ENCODE peak calls at places on chromosome 13, in eight cellular contexts. V, P, O, S, M, H, Q and D are unnamed samples.

GRCh38 chr13:23871616-23872220 is 17.5 kb downstream of the MIPEP start:
- DNase-seq in V (peak; percentile 47), P (no peak), O (no peak), S (no peak), M (no peak), H (no peak), Q (no peak), D (no peak)

GRCh38 chr13:113638173-113638746 is 19.7 kb downstream of the ATP4B start:
- DNase-seq in V (no peak), P (no peak), O (no peak), S (no peak), M (peak; percentile 25), H (no peak), Q (no peak), D (peak; percentile 8)

GRCh38 chr13:76012091-76012721 is 376.1 kb downstream of the LMO7 start:
- DNase-seq in V (peak; percentile 2), P (no peak), O (no peak), S (no peak), M (no peak), H (no peak), Q (no peak), D (no peak)

GRCh38 chr13:103607995-103608394 is 541.8 kb upstream of the SLC10A2 start:
- DNase-seq in V (no peak), P (no peak), O (no peak), S (no peak), M (no peak), H (no peak), Q (no peak), D (no peak)

GRCh38 chr13:24617394-24618218 is 62.6 kb upstream of the ATP12A start:
- DNase-seq in V (no peak), P (no peak), O (no peak), S (no peak), M (no peak), H (no peak), Q (no peak), D (no peak)

GRCh38 chr13:37617162-37617561 is 18.6 kb upstream of the POSTN start:
- DNase-seq in V (peak; percentile 30), P (peak; percentile 3), O (no peak), S (no peak), M (no peak), H (no peak), Q (no peak), D (no peak)

GRCh38 chr13:108154421-108154858 is 60.9 kb downstream of the LIG4 start:
- DNase-seq in V (peak; percentile 7), P (peak; percentile 4), O (peak; percentile 68), S (no peak), M (no peak), H (no peak), Q (no peak), D (no peak)

GRCh38 chr13:82654851-82655517 is 1227.3 kb downstream of the SLITRK1 start:
- DNase-seq in V (peak; percentile 2), P (no peak), O (peak; percentile 25), S (peak; percentile 20), M (peak; percentile 92), H (no peak), Q (no peak), D (peak; percentile 73)

GRCh38 chr13:22596157-22596863 is 584.5 kb upstream of the SGCG start:
- DNase-seq in V (no peak), P (no peak), O (no peak), S (no peak), M (no peak), H (no peak), Q (no peak), D (no peak)

GRCh38 chr13:98556417-98556816 is 20.5 kb downstream of the STK24 start:
- DNase-seq in V (no peak), P (no peak), O (no peak), S (no peak), M (no peak), H (no peak), Q (no peak), D (no peak)

GRCh38 chr13:98557934-98558630 is 18.8 kb downstream of the STK24 start:
- DNase-seq in V (peak; percentile 59), P (no peak), O (no peak), S (no peak), M (peak; percentile 35), H (no peak), Q (no peak), D (no peak)

GRCh38 chr13:98563071-98563470 is 13.8 kb downstream of the STK24 start:
- DNase-seq in V (no peak), P (no peak), O (no peak), S (no peak), M (peak; percentile 23), H (no peak), Q (no peak), D (no peak)

DNA sequence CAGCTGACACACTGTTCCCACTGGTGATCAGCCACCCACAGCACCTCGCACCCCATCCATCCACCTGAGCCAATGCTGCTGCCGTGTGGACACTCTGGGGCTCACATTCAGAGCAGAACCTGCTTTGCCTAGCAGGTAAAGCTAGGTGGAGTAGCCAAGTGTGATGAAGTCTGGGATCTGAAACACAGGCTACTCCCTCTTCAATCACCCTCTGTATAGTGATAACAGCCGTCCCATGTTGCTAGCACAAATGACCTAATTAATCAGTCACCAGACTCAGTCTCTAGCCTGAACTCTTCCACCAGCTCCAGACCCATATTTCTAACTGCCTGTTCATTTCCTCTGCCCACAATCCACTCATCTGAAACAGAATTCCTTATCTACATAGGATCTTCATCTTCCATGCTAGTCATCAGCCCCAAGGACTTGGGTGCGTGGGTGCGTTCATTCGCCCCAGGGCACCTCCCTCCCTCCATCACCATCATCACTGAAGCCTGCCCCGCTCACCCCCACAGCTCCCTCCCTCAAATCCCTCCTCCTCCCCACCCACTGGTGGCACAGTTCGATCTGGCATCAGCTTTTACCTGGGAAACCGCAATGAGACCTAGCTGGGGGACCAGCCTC is 19.8 kb downstream of the STK24 start:
- DNase-seq in V (no peak), P (no peak), O (no peak), S (no peak), M (peak; percentile 47), H (no peak), Q (no peak), D (no peak)
- TF ChIP-seq CTCF in V (peak; percentile 29), P (no peak), O (no peak), S (no peak), M (no peak), H (no peak), Q (no peak), D (peak; percentile 10)

DNA sequence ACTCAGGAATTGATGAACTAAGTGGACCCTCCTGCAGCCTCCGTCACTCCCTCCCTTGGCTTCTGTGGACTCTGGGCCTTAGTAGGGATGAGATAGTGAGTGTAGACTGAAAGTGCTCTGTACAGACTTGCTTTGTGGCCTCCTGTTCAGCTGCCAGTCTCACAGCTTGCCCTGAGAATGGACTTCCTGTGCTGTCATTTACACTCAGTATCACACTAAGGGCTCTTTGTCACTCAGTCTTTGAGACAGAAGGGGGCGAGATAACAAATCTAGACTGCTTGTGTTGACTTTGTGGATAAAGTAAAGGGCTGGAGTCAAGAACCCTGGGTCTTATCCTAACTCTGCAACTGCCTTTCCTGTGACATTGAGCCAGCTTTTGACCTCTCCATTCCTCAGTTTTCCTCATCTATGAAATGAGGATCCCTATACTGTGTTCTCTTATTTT is 21.0 kb upstream of the SPRY2 start:
- DNase-seq in V (peak; percentile 78), P (no peak), O (peak; percentile 30), S (no peak), M (no peak), H (peak; percentile 19), Q (peak; percentile 5), D (no peak)
- TF ChIP-seq CTCF in V (no peak), P (no peak), O (no peak), S (no peak), M (no peak), H (no peak), Q (no peak), D (no peak)

GRCh38 chr13:27920677-27921420 is 1.0 kb downstream of the PDX1 start:
- DNase-seq in V (no peak), P (peak; percentile 38), O (no peak), S (no peak), M (no peak), H (no peak), Q (peak; percentile 51), D (no peak)
- TF ChIP-seq CTCF in V (no peak), P (no peak), O (no peak), S (no peak), M (no peak), H (peak; percentile 14), Q (no peak), D (no peak)

GRCh38 chr13:59843040-59843439 is 320.7 kb downstream of the DIAPH3 start:
- DNase-seq in V (peak; percentile 50), P (no peak), O (no peak), S (no peak), M (no peak), H (no peak), Q (no peak), D (no peak)

GRCh38 chr13:59842507-59842906 is 321.2 kb downstream of the DIAPH3 start:
- DNase-seq in V (peak; percentile 58), P (no peak), O (no peak), S (no peak), M (no peak), H (no peak), Q (no peak), D (no peak)

DNA sequence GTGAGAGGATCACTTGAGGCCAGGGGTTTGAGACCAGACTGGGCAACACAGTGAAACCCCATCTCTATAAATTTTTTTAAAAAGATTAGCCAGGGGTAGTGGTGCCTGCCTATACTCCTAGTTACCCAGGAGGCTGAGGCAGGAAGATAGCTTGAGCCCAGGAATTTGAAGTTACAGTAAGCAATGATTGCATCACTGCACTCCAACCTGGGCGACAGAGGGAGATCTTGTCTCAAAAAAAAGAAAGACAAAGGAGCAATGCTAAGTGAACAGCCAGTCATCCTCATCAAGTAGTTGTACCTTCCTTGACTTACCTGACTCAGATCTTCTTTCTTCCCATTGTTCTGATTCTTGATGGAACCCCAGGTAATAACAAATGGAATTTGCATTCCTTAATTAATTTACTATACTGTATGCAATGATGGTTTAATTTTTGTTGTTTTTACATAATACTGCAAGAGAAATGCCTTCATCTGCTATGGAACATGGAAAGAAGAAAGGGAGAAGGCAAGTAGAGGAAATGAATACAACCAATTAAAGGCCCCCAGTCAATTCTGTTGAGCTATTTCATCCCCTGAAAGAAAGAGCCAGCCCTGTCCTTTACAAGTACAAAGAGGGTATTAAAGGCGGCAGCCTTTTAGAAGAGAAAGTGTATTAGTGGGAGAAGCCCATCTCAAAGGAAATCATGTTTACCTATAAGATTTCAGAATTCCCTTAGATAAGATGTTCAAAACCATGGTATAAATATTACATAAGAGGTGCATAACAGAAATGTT is 316.7 kb downstream of the DIAPH3 start:
- DNase-seq in V (peak; percentile 39), P (no peak), O (no peak), S (no peak), M (no peak), H (no peak), Q (no peak), D (no peak)
- TF ChIP-seq CTCF in V (no peak), P (no peak), O (no peak), S (no peak), M (no peak), H (no peak), Q (no peak), D (no peak)

GRCh38 chr13:96988441-96988840 is 5.8 kb downstream of the OXGR1 start:
- DNase-seq in V (no peak), P (no peak), O (no peak), S (no peak), M (no peak), H (no peak), Q (no peak), D (no peak)

GRCh38 chr13:96982672-96983071 is 11.6 kb downstream of the OXGR1 start:
- DNase-seq in V (peak; percentile 36), P (no peak), O (no peak), S (no peak), M (no peak), H (no peak), Q (no peak), D (no peak)

GRCh38 chr13:96984061-96984508 is 10.2 kb downstream of the OXGR1 start:
- DNase-seq in V (peak; percentile 65), P (peak; percentile 46), O (peak; percentile 73), S (no peak), M (no peak), H (no peak), Q (peak; percentile 7), D (no peak)
- TF ChIP-seq CTCF in V (no peak), P (no peak), O (no peak), S (no peak), M (no peak), H (peak; percentile 63), Q (peak; percentile 30), D (peak; percentile 50)